ENCODE peak calls at places on chromosome 16, in five cellular contexts. H is HEK293T, L is HepG2, U is SK-N-SH, G is K562. E is an unnamed sample.

GRCh38 chr16:11783319-11784047 is 13.6 kb downstream of the ZC3H7A start:
- DNase-seq in G (peak), H (no peak), U (no peak), L (no peak), E (peak)

GRCh38 chr16:77943770-77944169 is 78.6 kb upstream of the CLEC3A start:
- DNase-seq in L (no peak), G (no peak), H (no peak), U (no peak), E (no peak)

GRCh38 chr16:87226926-87227650 is 90.1 kb downstream of the C16orf95 start:
- DNase-seq in U (no peak), G (no peak), L (no peak), H (no peak), E (no peak)

GRCh38 chr16:66651965-66652364 is 44.6 kb downstream of the CMTM4 start:
- DNase-seq in H (no peak), G (no peak), U (no peak), L (no peak), E (no peak)

GRCh38 chr16:79212114-79212791 is 388.3 kb downstream of the MAF start:
- DNase-seq in H (no peak), L (no peak), G (no peak), U (no peak), E (no peak)

GRCh38 chr16:16991711-16992110 is 479.0 kb downstream of the XYLT1 start:
- DNase-seq in H (no peak), L (no peak), U (no peak), G (peak), E (no peak)

GRCh38 chr16:83615553-83615952 is 192.2 kb upstream of the HSBP1 start:
- DNase-seq in U (no peak), G (no peak), L (no peak), H (no peak), E (no peak)

GRCh38 chr16:89101303-89102034 is 7.8 kb downstream of the ACSF3 start:
- DNase-seq in U (no peak), L (no peak), G (no peak), H (no peak), E (no peak)

GRCh38 chr16:64977211-64977920 is 144.5 kb downstream of the CDH11 start:
- DNase-seq in G (no peak), L (no peak), H (no peak), U (no peak), E (no peak)

GRCh38 chr16:1745900-1746692 is 25.2 kb downstream of the NME3 start:
- DNase-seq in G (no peak), H (no peak), L (no peak), U (no peak), E (no peak)

GRCh38 chr16:1747934-1748333 is 23.4 kb downstream of the NME3 start:
- DNase-seq in H (no peak), L (no peak), G (no peak), U (no peak), E (no peak)

GRCh38 chr16:1751946-1752345 is 19.4 kb downstream of the NME3 start:
- DNase-seq in U (no peak), G (no peak), L (no peak), H (no peak), E (no peak)

GRCh38 chr16:1746693-1747195 is 24.6 kb downstream of the NME3 start:
- DNase-seq in H (no peak), G (no peak), L (no peak), U (no peak), E (no peak)

DNA sequence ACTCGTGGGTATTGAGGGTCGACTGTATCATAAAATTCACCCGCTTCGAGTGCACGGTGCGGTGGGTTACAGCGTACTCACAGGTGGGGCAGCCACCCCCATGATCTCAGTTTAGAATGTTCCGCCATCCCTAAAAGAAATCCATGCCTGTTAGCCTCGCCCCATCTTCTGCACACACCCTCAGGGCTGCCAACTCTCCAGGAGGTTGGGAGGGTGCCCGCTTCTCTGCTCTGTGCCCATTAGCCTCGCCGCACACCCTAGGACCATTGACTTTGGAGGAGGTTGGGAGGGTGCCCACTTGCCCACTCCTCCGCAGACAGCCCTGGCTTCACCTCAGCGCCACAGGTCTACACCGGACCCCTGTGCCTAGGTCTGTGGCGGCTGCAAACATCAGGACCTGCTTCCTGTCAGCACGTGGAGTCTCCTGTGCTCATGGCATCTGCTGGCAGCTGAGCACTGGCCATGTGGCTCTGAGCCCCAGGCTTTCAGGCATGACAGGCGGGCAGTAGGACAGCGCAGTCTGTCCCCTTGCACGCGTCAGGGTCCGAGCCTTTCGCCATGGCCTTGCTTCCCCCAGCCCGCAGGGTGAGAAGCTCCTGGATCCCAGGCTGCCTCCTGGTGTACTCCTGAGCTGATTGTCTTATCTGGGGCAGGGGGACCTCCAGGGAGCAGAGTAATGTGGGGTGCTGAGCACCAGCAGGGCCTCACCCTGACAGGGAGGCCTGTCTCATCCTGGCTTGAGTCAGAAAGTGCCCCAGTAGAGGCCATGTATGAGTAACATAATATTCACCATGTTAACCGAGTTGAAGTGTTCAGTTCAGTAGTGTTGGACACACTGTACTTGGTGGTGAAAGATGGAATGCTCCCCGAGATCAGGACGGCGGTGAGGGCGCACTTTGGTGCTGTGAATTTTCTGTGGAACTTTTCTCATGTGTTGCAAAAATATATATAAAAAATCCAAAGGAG is 21.9 kb downstream of the NME3 start:
- DNase-seq in G (no peak), U (no peak), L (no peak), H (no peak), E (no peak)
- TF ChIP-seq FOXM1 in G (no peak), U (no peak), L (no peak), H (no peak), E (no peak)

DNA sequence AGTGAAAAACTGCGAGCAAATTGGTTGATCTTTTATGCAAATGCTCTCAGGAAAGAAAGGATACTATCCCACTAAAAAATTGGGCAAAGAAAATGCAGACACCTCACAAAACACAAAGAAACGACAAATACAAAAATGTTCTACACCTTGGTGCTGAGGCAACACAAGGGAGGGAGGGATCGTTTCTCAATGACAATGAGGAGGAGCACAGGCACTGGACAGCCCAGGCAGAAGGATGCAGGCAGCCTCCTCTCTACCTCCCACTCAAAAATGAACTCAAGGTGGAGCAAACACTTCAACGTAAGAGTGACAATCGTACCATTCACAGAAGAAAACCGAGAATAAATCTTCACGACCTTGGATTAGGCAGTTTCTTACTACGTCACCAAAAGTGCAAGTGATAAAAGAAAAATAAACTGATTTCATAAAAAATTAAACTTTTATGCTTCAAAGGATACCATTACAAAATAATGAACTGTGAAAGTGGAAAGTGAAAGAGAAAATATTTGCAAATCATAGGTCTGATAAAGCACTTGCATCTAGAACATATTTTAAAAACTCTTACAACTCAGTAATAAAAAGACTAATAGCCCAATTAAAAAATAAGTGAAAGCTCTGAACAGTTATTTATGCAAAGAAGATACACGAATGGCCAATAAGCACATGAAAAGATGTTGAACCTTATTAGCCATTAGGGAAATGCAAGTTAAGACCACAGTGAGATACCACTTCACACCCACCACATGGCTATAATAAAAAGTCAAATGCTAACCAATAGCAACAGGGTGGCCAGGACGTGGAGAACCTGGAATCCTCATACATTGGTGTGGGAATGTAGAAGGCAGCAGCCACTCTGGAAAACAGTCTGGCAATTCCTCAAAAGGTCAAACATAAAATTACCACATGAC is 80.8 kb upstream of the TRAP1 start:
- DNase-seq in U (no peak), G (peak), L (no peak), H (no peak), E (no peak)
- TF ChIP-seq FOXM1 in U (no peak), G (no peak), L (no peak), H (no peak), E (no peak)

GRCh38 chr16:50534091-50534490 is 14.1 kb upstream of the NKD1 start:
- DNase-seq in H (no peak), G (no peak), U (no peak), L (no peak), E (no peak)

GRCh38 chr16:50531901-50532300 is 16.3 kb upstream of the NKD1 start:
- DNase-seq in G (no peak), H (no peak), U (no peak), L (no peak), E (no peak)

GRCh38 chr16:50532576-50532975 is 15.6 kb upstream of the NKD1 start:
- DNase-seq in G (no peak), H (no peak), U (no peak), L (no peak), E (no peak)

GRCh38 chr16:50534556-50534955 is 13.6 kb upstream of the NKD1 start:
- DNase-seq in U (no peak), L (no peak), G (no peak), H (no peak), E (no peak)

DNA sequence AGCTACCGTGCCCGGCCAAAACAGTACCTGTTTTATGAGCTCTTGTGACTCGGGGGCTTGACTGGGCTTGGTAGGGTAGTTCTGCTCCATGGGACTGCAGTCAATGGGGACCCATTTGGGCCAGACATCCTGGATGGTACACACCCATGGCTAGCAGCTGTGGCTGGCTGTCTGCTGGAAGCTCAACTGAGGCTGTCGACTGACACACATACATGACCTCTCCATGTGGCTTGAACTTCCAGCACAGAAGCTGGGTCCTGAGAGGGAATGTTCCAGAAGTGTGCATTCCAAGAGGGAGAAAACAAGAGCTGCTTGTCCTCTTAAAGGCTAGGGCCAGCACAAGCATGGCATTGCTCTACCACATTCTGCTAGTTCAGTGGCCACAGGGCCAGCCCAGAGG is 14.9 kb upstream of the NKD1 start:
- DNase-seq in H (no peak), G (no peak), L (no peak), U (no peak), E (no peak)
- TF ChIP-seq FOXM1 in H (no peak), G (no peak), L (no peak), U (no peak), E (no peak)

GRCh38 chr16:726438-727290 is at the start of the genes CCDC78 and HAGHL:
- DNase-seq in L (no peak), G (peak), H (peak), U (peak), E (no peak)
- TF ChIP-seq FOXM1 in L (no peak), G (no peak), H (no peak), U (no peak), E (no peak)

DNA sequence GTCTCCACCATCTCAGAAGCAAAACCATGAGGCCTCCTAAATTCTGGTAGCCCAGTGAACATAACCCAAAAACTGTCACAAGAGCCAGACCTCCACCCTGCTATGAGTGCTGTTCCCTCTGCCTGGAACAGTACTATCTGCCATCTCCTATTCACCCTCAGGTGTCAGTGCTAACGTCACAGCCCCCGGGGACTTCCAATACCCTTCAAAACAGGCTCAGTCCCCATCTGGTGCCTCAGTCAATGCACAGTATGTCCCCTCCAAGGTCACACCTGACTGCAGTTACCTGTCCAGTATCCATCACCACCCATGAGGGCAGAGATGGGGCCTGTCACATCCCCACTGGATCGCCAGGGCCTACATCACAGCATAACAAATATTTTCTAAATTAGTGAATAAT is 11.5 kb downstream of the CREBBP start:
- DNase-seq in U (no peak), G (no peak), H (no peak), L (no peak), E (no peak)
- TF ChIP-seq FOXM1 in U (no peak), G (no peak), H (no peak), L (no peak), E (no peak)

DNA sequence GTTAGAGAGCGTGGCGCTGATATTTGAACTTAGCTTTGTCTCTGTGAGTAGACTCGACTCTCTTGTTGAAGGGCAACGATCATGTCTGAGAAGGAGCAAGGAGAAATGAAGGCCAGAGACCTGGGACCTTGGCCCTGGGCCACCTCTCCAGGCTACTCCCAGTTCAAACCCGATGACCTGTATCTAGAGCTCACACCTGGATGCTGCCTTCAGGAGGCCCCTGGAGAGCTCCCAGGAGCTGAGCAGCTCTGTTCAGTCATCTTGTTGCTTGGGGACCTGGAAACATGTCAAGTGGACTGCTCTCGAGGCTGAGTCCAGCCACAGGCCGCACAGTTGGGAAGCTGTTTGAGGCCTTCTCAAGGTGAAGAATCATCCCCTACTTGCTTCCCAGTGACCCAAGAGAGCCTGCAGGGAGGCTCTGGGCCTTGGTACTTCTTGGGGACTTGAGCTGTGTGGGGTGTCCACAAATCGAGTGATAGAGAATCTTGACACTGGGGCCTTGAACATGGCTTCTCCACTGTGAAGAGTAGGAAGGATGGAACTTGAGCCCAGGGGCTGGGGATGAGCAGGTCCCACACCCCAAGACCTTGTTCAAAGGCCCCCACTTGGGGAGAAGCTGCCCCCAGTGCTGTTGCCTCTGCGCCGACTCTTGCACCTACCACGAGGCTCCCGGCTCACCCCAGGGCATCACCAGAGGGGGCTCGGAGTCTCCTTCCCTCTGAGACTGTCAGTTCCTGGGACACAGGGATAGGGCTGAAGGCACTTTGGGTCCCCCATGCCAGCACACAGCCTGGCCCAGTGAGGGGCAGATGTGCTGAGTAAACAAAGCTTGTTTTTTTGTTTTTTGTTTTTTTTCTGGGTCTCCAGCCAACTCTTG is 112.1 kb downstream of the IRX5 start:
- DNase-seq in G (no peak), H (no peak), U (no peak), L (no peak), E (no peak)
- TF ChIP-seq FOXM1 in G (no peak), H (no peak), U (no peak), L (no peak), E (no peak)

GRCh38 chr16:19948186-19949104 is 63.8 kb upstream of the GPRC5B start:
- DNase-seq in U (no peak), G (no peak), H (no peak), L (no peak), E (no peak)
- TF ChIP-seq FOXM1 in U (no peak), G (no peak), H (no peak), L (no peak), E (no peak)

DNA sequence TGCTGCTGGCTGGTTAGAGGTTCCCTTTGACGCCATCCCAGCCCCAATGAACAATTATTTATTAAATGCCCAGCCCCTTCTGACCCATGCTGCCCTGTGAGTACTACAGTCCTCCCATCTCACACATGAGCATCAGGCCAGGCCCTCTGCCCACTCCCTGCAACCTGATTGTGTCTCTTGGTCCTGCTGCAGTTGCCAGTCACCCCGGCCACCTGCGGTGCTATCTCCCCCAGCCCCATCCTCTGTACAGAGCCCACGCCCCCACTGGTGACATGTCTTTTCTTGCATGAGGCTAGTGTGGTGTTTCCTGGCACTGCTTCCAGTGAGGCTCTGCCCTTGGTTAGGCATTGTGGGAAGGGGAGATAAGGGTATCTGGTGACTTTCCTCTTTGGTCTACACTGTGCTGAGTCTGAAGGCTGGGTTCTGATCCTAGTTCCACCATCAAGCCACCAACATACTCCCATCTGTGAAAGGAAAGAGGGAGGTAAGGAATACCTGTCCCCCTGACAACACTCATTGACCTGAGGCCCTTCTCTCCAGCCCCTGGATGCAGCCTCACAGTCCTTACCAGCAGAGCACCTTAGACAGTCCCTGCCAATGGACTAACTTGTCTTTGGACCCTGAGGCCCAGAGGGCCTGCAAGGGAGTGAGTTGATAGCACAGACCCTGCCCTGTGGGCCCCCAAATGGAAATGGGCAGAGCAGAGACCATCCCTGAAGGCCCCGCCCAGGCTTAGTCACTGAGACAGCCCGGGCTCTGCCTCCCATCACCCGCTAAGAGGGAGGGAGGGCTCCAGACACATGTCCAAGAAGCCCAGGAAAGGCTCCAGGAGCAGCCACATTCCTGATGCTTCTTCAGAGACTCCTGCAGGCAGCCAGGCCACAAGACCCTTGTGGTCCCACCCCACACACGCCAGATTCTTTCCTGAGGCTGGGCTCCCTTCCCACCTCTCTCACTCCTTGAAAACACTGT is 11.3 kb downstream of the CX3CL1 start:
- DNase-seq in H (no peak), L (peak), G (no peak), U (no peak), E (no peak)
- TF ChIP-seq FOXM1 in H (no peak), L (no peak), G (no peak), U (no peak), E (no peak)

GRCh38 chr16:4257646-4258556 is 14.9 kb downstream of the TFAP4 start:
- DNase-seq in U (no peak), L (no peak), G (no peak), H (no peak), E (no peak)

GRCh38 chr16:4261557-4262172 is 11.2 kb downstream of the TFAP4 start:
- DNase-seq in G (peak), U (peak), H (peak), L (peak), E (no peak)

GRCh38 chr16:4262303-4262835 is 10.5 kb downstream of the TFAP4 start:
- DNase-seq in G (no peak), L (no peak), H (no peak), U (peak), E (no peak)

GRCh38 chr16:4263504-4264436 is 9.1 kb downstream of the TFAP4 start:
- DNase-seq in H (peak), U (peak), L (peak), G (peak), E (no peak)

GRCh38 chr16:4260360-4260759 is 12.5 kb downstream of the TFAP4 start:
- DNase-seq in L (no peak), G (no peak), U (no peak), H (no peak), E (no peak)
- TF ChIP-seq FOXM1 in L (no peak), G (no peak), U (no peak), H (no peak), E (no peak)

GRCh38 chr16:28179354-28179753 is 32.4 kb downstream of the XPO6 start:
- DNase-seq in G (no peak), H (no peak), U (no peak), L (no peak), E (no peak)

GRCh38 chr16:28183441-28183840 is 28.3 kb downstream of the XPO6 start:
- DNase-seq in G (no peak), L (no peak), U (no peak), H (no peak), E (no peak)

GRCh38 chr16:28182183-28182582 is 29.6 kb downstream of the XPO6 start:
- DNase-seq in U (no peak), G (no peak), L (no peak), H (no peak), E (no peak)

GRCh38 chr16:28180660-28181556 is 30.9 kb downstream of the XPO6 start:
- DNase-seq in G (no peak), L (no peak), U (no peak), H (no peak), E (no peak)

GRCh38 chr16:28181557-28181914 is 30.2 kb downstream of the XPO6 start:
- DNase-seq in L (peak), U (no peak), G (peak), H (no peak), E (no peak)
- TF ChIP-seq FOXM1 in L (no peak), U (no peak), G (no peak), H (no peak), E (no peak)

E was measured in GM12878.